ENCODE peak calls at places on chromosomes 11 and 22, in five cellular contexts. T is stimulated activated CD8-positive, alpha-beta memory T cell treated with anti-CD3 and anti-CD28 coated beads, Interleukin-15, amount 100 ng/mL, for 24 hours; G is iris pigment epithelial cell; R is NCI-H345; H is H9. M is an unnamed sample.

GRCh38 chr11:77993902-77994301 is 566 bp downstream of the INTS4 start:
- DNase-seq in T (no peak), G (no peak), R (no peak), H (no peak), M (no peak)

GRCh38 chr11:2515401-2516275 is 70.8 kb downstream of the KCNQ1 start:
- DNase-seq in T (no peak), G (no peak), R (no peak), H (no peak), M (no peak)

GRCh38 chr11:105915036-105915435 is 107.0 kb downstream of the MSANTD4 start:
- DNase-seq in T (no peak), G (no peak), R (no peak), H (no peak), M (no peak)

GRCh38 chr11:64834723-64835615 is 9.5 kb downstream of the CDC42BPG start:
- DNase-seq in T (no peak), G (peak; percentile 20), R (no peak), H (no peak), M (no peak)

GRCh38 chr22:46149493-46149997 is 781 bp upstream of the PPARA start:
- DNase-seq in T (no peak), G (peak; percentile 10), R (peak; percentile 52), H (peak; percentile 71), M (no peak)

GRCh38 chr11:103257360-103257759 is 148.1 kb downstream of the DYNC2H1 start:
- DNase-seq in T (no peak), G (peak; percentile 39), R (no peak), H (no peak), M (no peak)

GRCh38 chr11:77558380-77558779 is 31.4 kb upstream of the AQP11 start:
- DNase-seq in T (no peak), G (peak; percentile 41), R (no peak), H (no peak), M (no peak)

GRCh38 chr11:92865352-92865751 is 104.1 kb upstream of the MTNR1B start:
- DNase-seq in T (no peak), G (no peak), R (no peak), H (no peak), M (no peak)

GRCh38 chr11:72241290-72241781 is 2.6 kb downstream of the PHOX2A start:
- DNase-seq in T (no peak), G (no peak), R (no peak), H (peak; percentile 39), M (no peak)

GRCh38 chr22:50696799-50697561 is 24.4 kb downstream of the SHANK3 start:
- DNase-seq in T (no peak), G (peak; percentile 15), R (peak; percentile 9), H (peak; percentile 59), M (no peak)

M was measured in GM04503.